ENCODE peak calls at places on chromosomes 3 and 15, in seven cellular contexts. E is gastroesophageal sphincter; L is activated naive CD8-positive, alpha-beta T cell treated with anti-CD3 and anti-CD28 coated beads, Interleukin-2, amount 50 U/mL, for 24 hours; D is GM12878; J is left cardiac atrium; X is T-cell; K is effector memory CD8-positive, alpha-beta T cell. G is an unnamed sample.

GRCh38 chr3:3134750-3135448 is 8.2 kb downstream of the TRNT1 start:
- ATAC-seq in E (no peak), L (peak), D (peak), J (no peak), X (no peak), K (peak), G (peak)

GRCh38 chr3:177615015-177615414 is 417.7 kb upstream of the TBL1XR1 start:
- ATAC-seq in E (peak), L (peak), D (no peak), J (peak), X (no peak), K (no peak), G (no peak)

GRCh38 chr15:63997715-63998442 is 48.4 kb downstream of the DAPK2 start:
- ATAC-seq in E (no peak), L (no peak), D (peak), J (peak), X (peak), K (peak), G (no peak)

GRCh38 chr3:106908181-106908938 is 468.9 kb upstream of the CCDC54 start:
- ATAC-seq in E (no peak), L (no peak), D (no peak), J (no peak), X (no peak), K (no peak), G (no peak)

GRCh38 chr15:65196637-65197336 is 11.6 kb upstream of the CLPX start:
- ATAC-seq in E (no peak), L (no peak), D (no peak), J (no peak), X (no peak), K (no peak), G (no peak)

GRCh38 chr3:166263460-166263859 is 426.2 kb upstream of the BCHE start:
- ATAC-seq in E (no peak), L (no peak), D (peak), J (no peak), X (no peak), K (no peak), G (no peak)

GRCh38 chr3:192943384-192943783 is 25.7 kb upstream of the MB21D2 start:
- ATAC-seq in E (peak), L (no peak), D (no peak), J (peak), X (no peak), K (no peak), G (no peak)

GRCh38 chr3:132245547-132245946 is 71.7 kb upstream of the ACP3 start:
- ATAC-seq in E (no peak), L (no peak), D (no peak), J (no peak), X (no peak), K (no peak), G (no peak)